ENCODE peak calls at places on chromosomes 5 and 9, in six cellular contexts. One of them, this sample, is unnamed.

GRCh38 chr9:87148391-87149237 is 201.3 kb upstream of the GAS1 start:
- DNase-seq in lung: peak
- DNase-seq in breast epithelium: peak
- DNase-seq in LNCaP clone FGC: no peak
- DNase-seq in A549: peak
- DNase-seq in heart right ventricle: peak
- DNase-seq in this sample: peak

GRCh38 chr5:96157077-96157780 is 195.6 kb upstream of the ELL2 start:
- DNase-seq in lung: no peak
- DNase-seq in A549: no peak
- DNase-seq in LNCaP clone FGC: no peak
- DNase-seq in breast epithelium: no peak
- DNase-seq in heart right ventricle: no peak
- DNase-seq in this sample: no peak

GRCh38 chr5:139639619-139640431 is 8.3 kb upstream of the CXXC5 start:
- DNase-seq in breast epithelium: no peak
- DNase-seq in LNCaP clone FGC: no peak
- DNase-seq in A549: no peak
- DNase-seq in lung: no peak
- DNase-seq in heart right ventricle: peak
- DNase-seq in this sample: peak

GRCh38 chr5:109857405-109858031 is 167.8 kb downstream of the MAN2A1 start:
- DNase-seq in lung: no peak
- DNase-seq in heart right ventricle: no peak
- DNase-seq in A549: no peak
- DNase-seq in breast epithelium: no peak
- DNase-seq in LNCaP clone FGC: no peak
- DNase-seq in this sample: no peak

GRCh38 chr5:32504923-32505596 is 60.5 kb upstream of the ZFR start:
- DNase-seq in A549: no peak
- DNase-seq in lung: no peak
- DNase-seq in heart right ventricle: peak
- DNase-seq in breast epithelium: peak
- DNase-seq in LNCaP clone FGC: no peak
- DNase-seq in this sample: no peak

GRCh38 chr5:57692582-57693487 is 210.2 kb upstream of the ACTBL2 start:
- DNase-seq in breast epithelium: peak
- DNase-seq in heart right ventricle: peak
- DNase-seq in A549: peak
- DNase-seq in LNCaP clone FGC: peak
- DNase-seq in lung: peak
- DNase-seq in this sample: peak

GRCh38 chr5:64822329-64822728 is 53.6 kb downstream of the CWC27 start:
- DNase-seq in heart right ventricle: no peak
- DNase-seq in A549: no peak
- DNase-seq in LNCaP clone FGC: no peak
- DNase-seq in breast epithelium: no peak
- DNase-seq in lung: no peak
- DNase-seq in this sample: no peak

GRCh38 chr9:107943901-107944300 is 454.3 kb upstream of the KLF4 start:
- DNase-seq in breast epithelium: no peak
- DNase-seq in heart right ventricle: no peak
- DNase-seq in lung: no peak
- DNase-seq in LNCaP clone FGC: no peak
- DNase-seq in A549: no peak
- DNase-seq in this sample: no peak

GRCh38 chr5:81749186-81749561 is 1.7 kb downstream of the SSBP2 start:
- DNase-seq in LNCaP clone FGC: no peak
- DNase-seq in A549: no peak
- DNase-seq in lung: no peak
- DNase-seq in breast epithelium: no peak
- DNase-seq in heart right ventricle: no peak
- DNase-seq in this sample: no peak

GRCh38 chr5:142357469-142358090 is 32.8 kb upstream of the SPRY4 start:
- DNase-seq in breast epithelium: no peak
- DNase-seq in LNCaP clone FGC: no peak
- DNase-seq in heart right ventricle: no peak
- DNase-seq in A549: no peak
- DNase-seq in lung: no peak
- DNase-seq in this sample: no peak

GRCh38 chr5:156121234-156121633 is 205.7 kb upstream of the SGCD start:
- DNase-seq in lung: no peak
- DNase-seq in A549: no peak
- DNase-seq in LNCaP clone FGC: no peak
- DNase-seq in breast epithelium: no peak
- DNase-seq in heart right ventricle: no peak
- DNase-seq in this sample: no peak

GRCh38 chr5:160342413-160342941 is 27.9 kb downstream of the C1QTNF2 start:
- DNase-seq in A549: no peak
- DNase-seq in heart right ventricle: no peak
- DNase-seq in LNCaP clone FGC: no peak
- DNase-seq in breast epithelium: no peak
- DNase-seq in lung: no peak
- DNase-seq in this sample: no peak

GRCh38 chr9:108041551-108041950 is 552.0 kb upstream of the KLF4 start:
- DNase-seq in LNCaP clone FGC: no peak
- DNase-seq in breast epithelium: no peak
- DNase-seq in heart right ventricle: no peak
- DNase-seq in lung: no peak
- DNase-seq in A549: peak
- DNase-seq in this sample: no peak

GRCh38 chr9:136584401-136585328 is 38.8 kb upstream of the NOTCH1 start:
- DNase-seq in lung: no peak
- DNase-seq in LNCaP clone FGC: no peak
- DNase-seq in A549: no peak
- DNase-seq in breast epithelium: no peak
- DNase-seq in heart right ventricle: peak
- DNase-seq in this sample: no peak

GRCh38 chr5:178839319-178839704 is 20.4 kb upstream of the ZNF354B start:
- DNase-seq in A549: peak
- DNase-seq in lung: peak
- DNase-seq in LNCaP clone FGC: peak
- DNase-seq in heart right ventricle: no peak
- DNase-seq in breast epithelium: peak
- DNase-seq in this sample: peak
- TF ChIP-seq CTCF in A549: no peak
- TF ChIP-seq CTCF in lung: peak
- TF ChIP-seq CTCF in LNCaP clone FGC: peak
- TF ChIP-seq CTCF in heart right ventricle: no peak
- TF ChIP-seq CTCF in breast epithelium: peak
- TF ChIP-seq CTCF in this sample: peak

GRCh38 chr5:177453852-177454396 is 7.3 kb downstream of the PRR7 start:
- DNase-seq in heart right ventricle: peak
- DNase-seq in lung: no peak
- DNase-seq in A549: no peak
- DNase-seq in LNCaP clone FGC: no peak
- DNase-seq in breast epithelium: no peak
- DNase-seq in this sample: no peak
- H3K4me3 ChIP-seq in heart right ventricle: peak
- H3K4me3 ChIP-seq in lung: no peak
- H3K4me3 ChIP-seq in A549: peak
- H3K4me3 ChIP-seq in LNCaP clone FGC: peak
- H3K4me3 ChIP-seq in breast epithelium: peak
- H3K4me3 ChIP-seq in this sample: peak

DNA sequence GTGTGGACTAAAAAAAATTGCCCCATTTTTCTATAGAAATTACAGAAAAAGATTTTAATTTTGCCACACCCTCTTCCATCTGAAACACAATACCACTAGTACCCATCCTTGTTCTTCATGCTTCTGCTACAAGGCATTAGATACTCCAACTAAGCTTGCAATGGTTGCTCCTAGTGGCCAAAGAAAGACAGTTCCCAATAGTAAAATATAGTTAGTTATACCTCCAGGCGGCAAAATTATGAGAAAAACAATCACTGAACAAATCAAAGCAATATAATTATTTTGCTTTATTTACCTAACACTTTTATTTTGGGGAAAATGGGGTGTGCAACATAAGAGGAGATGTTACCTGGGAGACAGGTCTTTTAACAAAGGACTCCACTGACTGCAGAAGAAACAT is 101.2 kb downstream of the RAPGEF6 start:
- DNase-seq in heart right ventricle: no peak
- DNase-seq in lung: no peak
- DNase-seq in LNCaP clone FGC: no peak
- DNase-seq in A549: peak
- DNase-seq in breast epithelium: no peak
- DNase-seq in this sample: no peak
- TF ChIP-seq CTCF in heart right ventricle: no peak
- TF ChIP-seq CTCF in lung: no peak
- TF ChIP-seq CTCF in LNCaP clone FGC: peak
- TF ChIP-seq CTCF in A549: no peak
- TF ChIP-seq CTCF in breast epithelium: no peak
- TF ChIP-seq CTCF in this sample: no peak

DNA sequence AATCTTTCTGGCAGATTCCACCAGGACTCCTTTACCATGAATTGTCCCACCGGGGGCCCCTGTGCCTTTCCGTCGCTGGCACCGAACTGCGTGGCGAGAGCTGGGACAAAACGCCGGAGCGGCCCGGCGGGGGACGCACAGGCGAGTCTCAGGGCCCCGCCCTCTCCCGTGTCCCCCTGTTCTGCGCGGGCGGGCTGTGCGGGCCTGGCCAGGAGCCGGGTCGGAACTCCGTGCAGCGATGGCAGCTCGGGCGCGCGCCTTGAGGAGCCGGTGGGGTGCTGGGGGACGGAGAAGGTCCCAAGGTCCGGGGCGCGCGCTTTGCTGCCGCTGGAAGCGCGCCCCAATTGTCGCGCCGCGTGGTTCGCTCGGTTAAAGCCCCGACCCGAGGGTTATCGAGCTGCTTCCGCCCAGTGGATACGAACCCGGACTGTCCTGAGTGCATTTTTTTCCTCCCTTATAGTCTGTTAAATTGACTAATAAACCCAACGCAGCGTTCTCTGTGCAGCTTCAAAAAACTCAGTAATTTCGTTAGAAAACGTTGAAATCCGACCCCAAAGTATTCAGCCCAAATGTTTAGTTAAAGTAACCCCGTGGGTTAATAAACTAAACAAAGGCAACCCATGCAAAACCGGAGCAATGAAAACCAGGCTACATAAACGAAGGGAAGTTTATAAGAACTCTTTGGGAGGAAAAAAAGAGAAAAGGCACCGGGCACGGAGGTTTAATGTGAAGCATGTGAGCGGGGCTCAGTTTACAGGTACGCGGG is 125.4 kb downstream of the TMEM174 start:
- DNase-seq in breast epithelium: no peak
- DNase-seq in heart right ventricle: no peak
- DNase-seq in A549: no peak
- DNase-seq in LNCaP clone FGC: no peak
- DNase-seq in lung: no peak
- DNase-seq in this sample: no peak
- H3K4me3 ChIP-seq in breast epithelium: peak
- H3K4me3 ChIP-seq in heart right ventricle: no peak
- H3K4me3 ChIP-seq in A549: no peak
- H3K4me3 ChIP-seq in LNCaP clone FGC: no peak
- H3K4me3 ChIP-seq in lung: no peak
- H3K4me3 ChIP-seq in this sample: no peak

GRCh38 chr9:95045751-95046150 is 271.8 kb downstream of the FANCC start:
- DNase-seq in lung: no peak
- DNase-seq in LNCaP clone FGC: no peak
- DNase-seq in heart right ventricle: no peak
- DNase-seq in breast epithelium: no peak
- DNase-seq in A549: peak
- DNase-seq in this sample: peak
- TF ChIP-seq CTCF in lung: no peak
- TF ChIP-seq CTCF in LNCaP clone FGC: no peak
- TF ChIP-seq CTCF in heart right ventricle: no peak
- TF ChIP-seq CTCF in breast epithelium: no peak
- TF ChIP-seq CTCF in A549: no peak
- TF ChIP-seq CTCF in this sample: no peak

DNA sequence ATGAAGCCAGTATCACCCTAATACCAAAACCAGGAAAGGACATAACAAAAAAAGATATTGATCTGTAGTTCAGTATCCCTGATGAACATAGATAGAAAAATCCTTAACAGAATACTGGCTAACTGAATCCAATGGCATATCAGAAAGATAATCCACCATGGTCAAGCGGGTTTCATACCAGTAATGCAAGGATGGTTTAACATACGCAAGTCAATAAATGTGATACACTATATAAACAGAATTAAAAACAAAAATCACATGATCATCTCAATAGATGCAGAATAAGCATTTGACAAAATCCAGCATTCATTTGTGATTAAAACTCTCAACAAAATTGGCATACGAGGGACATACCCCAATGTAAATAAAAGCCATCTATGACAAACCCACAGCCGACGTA is 110.9 kb downstream of the AOPEP start:
- DNase-seq in A549: no peak
- DNase-seq in lung: no peak
- DNase-seq in breast epithelium: no peak
- DNase-seq in LNCaP clone FGC: no peak
- DNase-seq in heart right ventricle: no peak
- DNase-seq in this sample: no peak
- H3K4me3 ChIP-seq in A549: no peak
- H3K4me3 ChIP-seq in lung: no peak
- H3K4me3 ChIP-seq in breast epithelium: no peak
- H3K4me3 ChIP-seq in LNCaP clone FGC: no peak
- H3K4me3 ChIP-seq in heart right ventricle: no peak
- H3K4me3 ChIP-seq in this sample: no peak

GRCh38 chr9:33785914-33786313 is 9.4 kb upstream of the PRSS3 start:
- DNase-seq in breast epithelium: no peak
- DNase-seq in LNCaP clone FGC: no peak
- DNase-seq in lung: no peak
- DNase-seq in A549: peak
- DNase-seq in heart right ventricle: no peak
- DNase-seq in this sample: no peak
- TF ChIP-seq CTCF in breast epithelium: no peak
- TF ChIP-seq CTCF in LNCaP clone FGC: peak
- TF ChIP-seq CTCF in lung: no peak
- TF ChIP-seq CTCF in A549: no peak
- TF ChIP-seq CTCF in heart right ventricle: no peak
- TF ChIP-seq CTCF in this sample: peak

GRCh38 chr5:148482196-148482595 is 98.4 kb downstream of the FBXO38 start:
- DNase-seq in LNCaP clone FGC: no peak
- DNase-seq in lung: no peak
- DNase-seq in heart right ventricle: no peak
- DNase-seq in A549: peak
- DNase-seq in breast epithelium: no peak
- DNase-seq in this sample: no peak
- H3K4me3 ChIP-seq in LNCaP clone FGC: no peak
- H3K4me3 ChIP-seq in lung: no peak
- H3K4me3 ChIP-seq in heart right ventricle: no peak
- H3K4me3 ChIP-seq in A549: peak
- H3K4me3 ChIP-seq in breast epithelium: no peak
- H3K4me3 ChIP-seq in this sample: no peak

DNA sequence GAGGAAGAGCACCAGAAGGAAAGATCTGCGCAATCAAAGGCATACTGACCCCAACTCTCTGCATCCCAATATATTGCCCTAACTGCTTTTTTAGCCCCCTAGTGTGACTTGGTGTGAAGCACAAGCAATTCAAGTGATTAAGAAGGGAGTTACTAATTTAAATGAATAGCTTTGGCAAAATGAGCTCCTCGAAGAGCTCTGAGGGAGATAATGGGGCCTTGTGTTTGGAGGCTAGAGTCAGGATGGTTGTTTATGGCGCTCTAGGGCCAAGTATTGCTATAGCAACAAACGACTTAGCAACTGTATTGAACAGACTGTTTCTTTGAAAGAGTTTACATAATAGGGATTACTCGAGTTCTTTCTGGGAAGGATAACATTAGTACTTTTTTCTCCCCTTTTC is 11.5 kb upstream of the C5orf58 start:
- DNase-seq in lung: no peak
- DNase-seq in heart right ventricle: no peak
- DNase-seq in A549: no peak
- DNase-seq in breast epithelium: peak
- DNase-seq in LNCaP clone FGC: no peak
- DNase-seq in this sample: no peak
- TF ChIP-seq CTCF in lung: no peak
- TF ChIP-seq CTCF in heart right ventricle: no peak
- TF ChIP-seq CTCF in A549: no peak
- TF ChIP-seq CTCF in breast epithelium: peak
- TF ChIP-seq CTCF in LNCaP clone FGC: no peak
- TF ChIP-seq CTCF in this sample: no peak

This sample was measured in pancreas.